ENCODE peak calls at places on chromosomes 2 and 18, in four cellular contexts. E, H, Z and V are unnamed samples. For H3K27me3, the result is how much of the 10 kb centered on the place peaks cover.

GRCh38 chr2:182962641-182963040 is 75.6 kb downstream of the NCKAP1 start:
- DNase-seq in E (no peak), H (no peak), Z (no peak), V (no peak)

GRCh38 chr2:67268806-67269205 is 128.3 kb upstream of the ETAA1 start:
- DNase-seq in E (no peak), H (no peak), Z (no peak), V (no peak)

GRCh38 chr2:14790041-14790640 is 157.6 kb downstream of the LRATD1 start:
- DNase-seq in E (no peak), H (no peak), Z (no peak), V (no peak)

GRCh38 chr2:29246388-29247300 is 131.4 kb downstream of the CLIP4 start:
- DNase-seq in E (no peak), H (no peak), Z (no peak), V (no peak)

GRCh38 chr2:96154506-96155380 is 9.5 kb upstream of the DUSP2 start:
- DNase-seq in E (no peak), H (no peak), Z (no peak), V (no peak)

GRCh38 chr18:10194592-10194991 is 259.8 kb upstream of the APCDD1 start:
- DNase-seq in E (no peak), H (no peak), Z (no peak), V (no peak)

GRCh38 chr2:227805578-227805977 is 8.1 kb upstream of the CCL20 start:
- DNase-seq in E (no peak), H (no peak), Z (no peak), V (no peak)

GRCh38 chr2:192194065-192194865 is 468 bp downstream of the TMEFF2 start:
- DNase-seq in E (peak), H (peak), Z (peak), V (no peak)

GRCh38 chr18:59818769-59819168 is 81.0 kb upstream of the PMAIP1 start:
- DNase-seq in E (no peak), H (no peak), Z (no peak), V (no peak)

GRCh38 chr18:35835838-35836237 is 136.6 kb upstream of the RMP24 start:
- DNase-seq in E (no peak), H (no peak), Z (no peak), V (no peak)

GRCh38 chr2:95799892-95800291 is 191.7 kb downstream of the ANKRD36C start:
- DNase-seq in E (no peak), H (no peak), Z (no peak), V (no peak)

GRCh38 chr2:35356332-35356731 is 999.2 kb upstream of the CRIM1 start:
- DNase-seq in E (no peak), H (no peak), Z (no peak), V (no peak)

GRCh38 chr2:160450486-160450885 is 43.1 kb downstream of the RBMS1 start:
- DNase-seq in E (no peak), H (no peak), Z (no peak), V (no peak)

GRCh38 chr2:31136732-31137131 is 1.5 kb downstream of the GALNT14 start:
- DNase-seq in E (no peak), H (no peak), Z (no peak), V (no peak)

GRCh38 chr2:199329466-199329865 is 128.3 kb downstream of the SATB2 start:
- DNase-seq in E (no peak), H (no peak), Z (no peak), V (no peak)

GRCh38 chr2:189276277-189276676 is 96.7 kb upstream of the COL5A2 start:
- DNase-seq in E (no peak), H (no peak), Z (no peak), V (peak)

GRCh38 chr2:187593697-187594096 is 39.5 kb upstream of the TFPI start:
- DNase-seq in E (no peak), H (no peak), Z (no peak), V (peak)

GRCh38 chr18:74353169-74353775 is 37.6 kb downstream of the C18orf63 start:
- DNase-seq in E (peak), H (peak), Z (peak), V (peak)

GRCh38 chr18:74367905-74368304 is 52.3 kb downstream of the C18orf63 start:
- DNase-seq in E (no peak), H (no peak), Z (no peak), V (no peak)

GRCh38 chr2:133416756-133417155 is 151.5 kb downstream of the NCKAP5 start:
- DNase-seq in E (no peak), H (no peak), Z (no peak), V (no peak)

GRCh38 chr2:59462418-59463197 is 1090.8 kb downstream of the BCL11A start:
- DNase-seq in E (no peak), H (no peak), Z (peak), V (no peak)

GRCh38 chr18:51622676-51623075 is 425.2 kb upstream of the MEX3C start:
- DNase-seq in E (no peak), H (no peak), Z (no peak), V (no peak)

GRCh38 chr2:41698787-41699422 is 348.9 kb upstream of the PKDCC start:
- DNase-seq in E (peak), H (no peak), Z (peak), V (no peak)

GRCh38 chr2:20224191-20224715 is 677 bp downstream of the SDC1 start:
- DNase-seq in E (no peak), H (no peak), Z (peak), V (no peak)

GRCh38 chr2:238925281-238925680 is 77.4 kb downstream of the TWIST2 start:
- DNase-seq in E (no peak), H (no peak), Z (no peak), V (no peak)

GRCh38 chr2:74357627-74358026 is 14.4 kb upstream of the SLC4A5 start:
- DNase-seq in E (no peak), H (no peak), Z (no peak), V (no peak)

GRCh38 chr2:234691226-234691600 is 194.3 kb upstream of the ARL4C start:
- DNase-seq in E (no peak), H (no peak), Z (no peak), V (no peak)

GRCh38 chr2:95719473-95720060 is 127.8 kb downstream of the TRIM43 start:
- DNase-seq in E (no peak), H (no peak), Z (peak), V (no peak)

GRCh38 chr2:151334082-151334815 is 23.1 kb upstream of the TNFAIP6 start:
- DNase-seq in E (no peak), H (no peak), Z (no peak), V (no peak)

GRCh38 chr2:149989447-149990063 is 402.0 kb upstream of the MMADHC start:
- DNase-seq in E (no peak), H (no peak), Z (no peak), V (peak)

GRCh38 chr2:7571701-7572100 is 654.5 kb downstream of the RNF144A start:
- DNase-seq in E (no peak), H (no peak), Z (no peak), V (no peak)

GRCh38 chr2:233240897-233241296 is 10.6 kb upstream of the ATG16L1 start:
- DNase-seq in E (no peak), H (no peak), Z (no peak), V (no peak)

GRCh38 chr18:25467226-25468065 is 115.5 kb upstream of the ZNF521 start:
- DNase-seq in E (no peak), H (no peak), Z (peak), V (no peak)

GRCh38 chr18:73446502-73446901 is 578.7 kb upstream of the NETO1 start:
- DNase-seq in E (no peak), H (no peak), Z (no peak), V (peak)

GRCh38 chr18:24187689-24188088 is 48.8 kb downstream of the CABYR start:
- DNase-seq in E (no peak), H (no peak), Z (no peak), V (no peak)

GRCh38 chr18:24189664-24190346 is 50.9 kb downstream of the CABYR start:
- DNase-seq in E (no peak), H (no peak), Z (no peak), V (no peak)

GRCh38 chr18:24187049-24187448 is 48.2 kb downstream of the CABYR start:
- DNase-seq in E (no peak), H (no peak), Z (no peak), V (no peak)

GRCh38 chr18:24189007-24189528 is 50.2 kb downstream of the CABYR start:
- DNase-seq in E (no peak), H (no peak), Z (no peak), V (no peak)

DNA sequence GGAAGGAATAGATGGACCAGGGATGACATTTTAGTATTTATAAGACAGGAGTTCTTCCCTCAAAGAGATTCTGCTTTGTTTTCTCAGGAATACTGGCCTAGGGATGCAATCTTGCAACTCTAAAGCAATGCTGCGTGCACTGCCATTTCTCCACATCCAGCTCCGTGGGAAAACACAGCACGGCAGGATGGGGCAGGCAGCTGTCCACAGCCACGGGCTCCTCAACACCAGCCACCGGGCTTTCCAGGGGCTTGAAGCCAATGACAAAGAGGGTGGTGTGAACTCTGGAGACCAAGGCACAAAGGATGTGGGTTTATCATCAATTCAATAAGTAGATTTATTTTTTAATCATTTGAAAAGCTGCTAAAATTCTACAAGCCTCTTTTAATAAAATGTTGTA is 49.3 kb downstream of the CABYR start:
- DNase-seq in E (no peak), H (no peak), Z (no peak), V (no peak)
- TF ChIP-seq CTCF in E (no peak), H (no peak), Z (no peak), V (no peak)

GRCh38 chr18:45437399-45437798 is 177.9 kb upstream of the SLC14A2 start:
- DNase-seq in E (no peak), H (no peak), Z (no peak), V (no peak)
- H3K27me3 ChIP-seq in E (under half), H (under half), Z (under half), V (under half)

GRCh38 chr2:103462712-103463111 is 700.9 kb downstream of the TMEM182 start:
- DNase-seq in E (no peak), H (no peak), Z (no peak), V (no peak)

GRCh38 chr2:103464831-103465230 is 703.0 kb downstream of the TMEM182 start:
- DNase-seq in E (no peak), H (no peak), Z (no peak), V (no peak)

GRCh38 chr2:103462101-103462500 is 700.3 kb downstream of the TMEM182 start:
- DNase-seq in E (no peak), H (no peak), Z (no peak), V (no peak)

DNA sequence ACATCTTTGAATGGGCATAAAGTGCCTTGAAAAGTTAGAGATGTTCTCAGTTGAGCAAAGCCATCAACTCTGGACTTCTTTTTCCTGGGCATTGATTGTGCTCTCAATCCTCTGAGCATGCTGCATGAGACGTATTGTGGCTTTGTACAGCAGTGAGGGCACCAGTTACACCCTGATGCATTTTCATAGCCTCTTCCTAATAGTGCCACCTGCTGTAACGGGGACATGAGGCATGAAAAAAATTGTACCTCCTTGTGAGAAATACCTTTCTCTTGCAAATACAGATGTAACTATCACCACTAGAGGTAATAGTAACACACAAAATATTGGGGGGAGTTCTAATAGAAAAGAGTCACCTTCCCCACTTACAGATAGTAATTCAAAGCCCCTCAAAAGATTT is 697.5 kb downstream of the TMEM182 start:
- DNase-seq in E (no peak), H (no peak), Z (peak), V (no peak)
- TF ChIP-seq CTCF in E (no peak), H (no peak), Z (no peak), V (no peak)

GRCh38 chr18:7684966-7685365 is 117.8 kb downstream of the PTPRM start:
- DNase-seq in E (no peak), H (no peak), Z (no peak), V (peak)

GRCh38 chr18:7681261-7681660 is 114.1 kb downstream of the PTPRM start:
- DNase-seq in E (no peak), H (no peak), Z (no peak), V (no peak)

GRCh38 chr18:7684357-7684756 is 117.2 kb downstream of the PTPRM start:
- DNase-seq in E (no peak), H (no peak), Z (no peak), V (no peak)

GRCh38 chr18:7683753-7684152 is 116.6 kb downstream of the PTPRM start:
- DNase-seq in E (no peak), H (no peak), Z (no peak), V (no peak)

DNA sequence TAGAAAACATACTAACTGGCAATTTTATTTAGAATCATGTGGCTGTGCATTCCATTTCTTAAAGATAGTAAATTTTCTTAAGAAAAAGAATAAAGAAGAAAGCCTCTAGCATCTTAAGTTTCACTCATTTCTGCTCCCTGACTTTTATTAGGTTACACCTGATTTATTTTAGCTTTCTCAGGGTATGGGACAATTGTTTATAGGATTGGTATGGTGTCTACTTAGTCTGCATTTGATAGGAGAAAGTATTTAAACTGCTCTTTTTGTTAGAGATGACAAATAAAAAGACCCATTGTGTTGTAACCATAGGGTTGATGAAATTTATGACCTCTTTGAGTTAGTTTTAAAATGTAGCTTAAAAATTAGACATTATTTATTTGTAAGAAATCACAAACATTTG is 115.2 kb downstream of the PTPRM start:
- DNase-seq in E (no peak), H (no peak), Z (no peak), V (no peak)
- H3K27me3 ChIP-seq in E (under half), H (under half), Z (under half), V (under half)

GRCh38 chr2:226050822-226051221 is 651.3 kb downstream of the NYAP2 start:
- DNase-seq in E (no peak), H (no peak), Z (no peak), V (no peak)

GRCh38 chr2:226045090-226045489 is 645.6 kb downstream of the NYAP2 start:
- DNase-seq in E (no peak), H (no peak), Z (no peak), V (no peak)

GRCh38 chr2:226052772-226053416 is 653.4 kb downstream of the NYAP2 start:
- DNase-seq in E (no peak), H (no peak), Z (no peak), V (no peak)

GRCh38 chr2:226048625-226049024 is 649.1 kb downstream of the NYAP2 start:
- DNase-seq in E (no peak), H (no peak), Z (peak), V (peak)
- TF ChIP-seq CTCF in E (no peak), H (no peak), Z (no peak), V (no peak)

DNA sequence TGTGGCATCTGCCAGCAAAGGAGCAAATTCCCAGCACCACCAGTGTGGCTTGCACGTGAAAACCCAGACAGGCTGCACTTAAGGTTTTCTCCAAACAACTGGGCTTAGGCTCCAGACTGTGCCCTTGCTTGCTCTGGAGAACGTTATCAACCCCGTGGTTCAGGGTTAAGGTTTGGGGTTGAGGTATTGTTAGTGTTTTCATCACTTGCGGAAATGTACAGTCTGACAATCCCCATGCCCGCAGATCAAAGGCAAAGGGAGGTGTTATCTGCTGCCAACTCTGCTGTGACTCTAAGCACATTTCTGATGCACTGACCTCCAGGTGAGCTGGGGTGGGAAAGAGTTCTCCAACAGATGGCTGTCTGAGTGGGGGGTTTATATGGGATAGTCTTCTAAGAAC is 253.5 kb upstream of the NT5C1B start:
- DNase-seq in E (no peak), H (no peak), Z (peak), V (no peak)
- H3K27me3 ChIP-seq in E (under half), H (under half), Z (under half), V (under half)